ENCODE peak calls at places on chromosomes 7 and 10, in five cellular contexts. Y, X, K, Z and J are unnamed samples. For H3K4me1, the result is how much of the 10 kb centered on the place peaks cover.

GRCh38 chr10:118682518-118682917 is 72.3 kb downstream of the CACUL1 start:
- DNase-seq in Y (no peak), X (no peak), K (no peak), Z (no peak), J (no peak)

GRCh38 chr7:51350195-51350896 is 33.7 kb upstream of the COBL start:
- DNase-seq in Y (no peak), X (no peak), K (no peak), Z (peak), J (peak)

GRCh38 chr7:4249241-4249640 is 432.9 kb upstream of the FOXK1 start:
- DNase-seq in Y (no peak), X (no peak), K (no peak), Z (no peak), J (no peak)

GRCh38 chr7:11130012-11130411 is 156.3 kb downstream of the PHF14 start:
- DNase-seq in Y (no peak), X (no peak), K (no peak), Z (no peak), J (no peak)

GRCh38 chr7:44348300-44348699 is 22.9 kb upstream of the CAMK2B start:
- DNase-seq in Y (no peak), X (peak), K (no peak), Z (peak), J (peak)

GRCh38 chr10:381346-381745 is 246.1 kb downstream of the ZMYND11 start:
- DNase-seq in Y (no peak), X (no peak), K (no peak), Z (no peak), J (no peak)

GRCh38 chr7:98321301-98321700 is 39.8 kb downstream of the BRI3 start:
- DNase-seq in Y (no peak), X (no peak), K (no peak), Z (no peak), J (no peak)

GRCh38 chr10:3045471-3046209 is 21.7 kb upstream of the PFKP start:
- DNase-seq in Y (no peak), X (peak), K (peak), Z (peak), J (no peak)

GRCh38 chr10:117168135-117168674 is 29.1 kb upstream of the KCNK18 start:
- DNase-seq in Y (no peak), X (peak), K (peak), Z (no peak), J (no peak)

GRCh38 chr7:101736077-101736476 is 81.3 kb upstream of the CUX1 start:
- DNase-seq in Y (no peak), X (no peak), K (peak), Z (no peak), J (no peak)

GRCh38 chr10:17736223-17736622 is 15.8 kb upstream of the TMEM236 start:
- DNase-seq in Y (no peak), X (peak), K (no peak), Z (no peak), J (no peak)

GRCh38 chr10:3455385-3456334 is 283.1 kb upstream of the PITRM1 start:
- DNase-seq in Y (no peak), X (no peak), K (no peak), Z (no peak), J (no peak)

GRCh38 chr7:2980406-2981102 is 63.1 kb downstream of the CARD11 start:
- DNase-seq in Y (no peak), X (no peak), K (no peak), Z (no peak), J (no peak)

GRCh38 chr7:75018570-75019364 is 54.3 kb downstream of the CASTOR2 start:
- DNase-seq in Y (no peak), X (no peak), K (no peak), Z (no peak), J (no peak)

GRCh38 chr10:60139798-60140566 is 233.6 kb upstream of the CCDC6 start:
- DNase-seq in Y (no peak), X (no peak), K (no peak), Z (no peak), J (no peak)

GRCh38 chr10:86657011-86657395 is 2.7 kb downstream of the OPN4 start:
- DNase-seq in Y (no peak), X (no peak), K (no peak), Z (no peak), J (no peak)

GRCh38 chr7:155533827-155534690 is 12.3 kb downstream of the CNPY1 start:
- DNase-seq in Y (no peak), X (peak), K (peak), Z (peak), J (no peak)

GRCh38 chr10:71216751-71217265 is 4.4 kb downstream of the UNC5B start:
- DNase-seq in Y (no peak), X (no peak), K (no peak), Z (no peak), J (no peak)

GRCh38 chr10:12130237-12130872 is 878 bp downstream of the SEC61A2 start:
- DNase-seq in Y (peak), X (peak), K (no peak), Z (peak), J (peak)

GRCh38 chr7:117399820-117400422 is 27.4 kb downstream of the ASZ1 start:
- DNase-seq in Y (no peak), X (no peak), K (no peak), Z (no peak), J (no peak)

GRCh38 chr7:47786557-47787248 is 161.6 kb downstream of the PKD1L1 start:
- DNase-seq in Y (no peak), X (peak), K (no peak), Z (peak), J (peak)

GRCh38 chr7:133641436-133641835 is 388.6 kb downstream of the EXOC4 start:
- DNase-seq in Y (no peak), X (no peak), K (no peak), Z (no peak), J (no peak)

GRCh38 chr7:953547-954327 is 743 bp downstream of the ADAP1 start:
- DNase-seq in Y (no peak), X (peak), K (no peak), Z (peak), J (no peak)

GRCh38 chr10:95399167-95399566 is 108.4 kb upstream of the PDLIM1 start:
- DNase-seq in Y (no peak), X (no peak), K (no peak), Z (no peak), J (no peak)

GRCh38 chr10:95404460-95404858 is 113.7 kb upstream of the PDLIM1 start:
- DNase-seq in Y (no peak), X (no peak), K (no peak), Z (peak), J (no peak)

GRCh38 chr10:95400789-95401188 is 110.0 kb upstream of the PDLIM1 start:
- DNase-seq in Y (no peak), X (no peak), K (no peak), Z (no peak), J (no peak)

GRCh38 chr10:95403690-95404459 is 113.1 kb upstream of the PDLIM1 start:
- DNase-seq in Y (no peak), X (no peak), K (peak), Z (no peak), J (no peak)

DNA sequence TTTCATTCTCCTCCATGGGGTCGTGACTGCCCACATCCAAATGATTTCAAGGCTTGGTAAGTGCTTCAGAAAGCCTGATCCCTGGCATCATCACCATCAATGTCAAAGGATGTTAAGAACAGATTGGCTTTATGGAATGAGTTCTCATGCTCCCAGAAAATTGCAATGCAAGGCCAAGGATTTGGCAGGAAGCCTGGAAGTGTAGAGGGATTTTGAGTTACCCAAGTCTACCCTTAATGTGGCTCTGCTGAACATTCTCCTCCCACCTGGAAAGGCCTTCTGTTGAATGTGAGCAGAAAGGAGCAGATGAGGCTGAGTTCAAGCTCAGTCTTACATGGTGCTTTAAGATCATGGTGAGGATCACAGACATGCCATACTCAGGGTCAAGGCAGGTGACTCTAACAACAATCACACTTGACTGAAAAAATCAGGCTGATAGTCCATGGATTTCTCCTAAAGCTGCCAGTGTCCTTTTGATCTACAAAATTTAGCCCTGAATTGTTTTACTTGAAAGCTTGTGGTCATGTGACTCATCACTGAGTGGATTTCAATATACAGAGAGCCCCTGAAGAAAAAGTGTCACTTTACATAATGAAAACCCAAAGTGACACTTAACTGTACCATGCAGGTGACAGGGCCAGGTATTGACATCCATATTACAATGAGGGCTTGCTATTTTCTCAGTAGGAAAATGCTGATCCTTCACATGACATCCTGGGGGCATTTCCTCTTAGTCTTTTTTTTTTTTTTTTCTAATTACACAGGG is 111.1 kb upstream of the PDLIM1 start:
- DNase-seq in Y (no peak), X (no peak), K (no peak), Z (no peak), J (no peak)
- TF ChIP-seq ZNF274 in Y (no peak), X (no peak), K (no peak), Z (no peak), J (no peak)

GRCh38 chr10:34702982-34703381 is 112.1 kb downstream of the PARD3 start:
- DNase-seq in Y (no peak), X (no peak), K (no peak), Z (no peak), J (no peak)
- H3K4me1 ChIP-seq in Y (under half), X (under half), K (under half), Z (half or more), J (under half)

GRCh38 chr7:70660154-70660818 is 471.7 kb upstream of the GALNT17 start:
- DNase-seq in Y (no peak), X (no peak), K (no peak), Z (no peak), J (no peak)

GRCh38 chr7:70663680-70664079 is 468.3 kb upstream of the GALNT17 start:
- DNase-seq in Y (peak), X (no peak), K (no peak), Z (no peak), J (no peak)

GRCh38 chr7:70659263-70659662 is 472.7 kb upstream of the GALNT17 start:
- DNase-seq in Y (no peak), X (no peak), K (no peak), Z (no peak), J (no peak)

GRCh38 chr7:70657989-70658578 is 473.9 kb upstream of the GALNT17 start:
- DNase-seq in Y (no peak), X (no peak), K (no peak), Z (no peak), J (no peak)

GRCh38 chr7:70660819-70661191 is 471.1 kb upstream of the GALNT17 start:
- DNase-seq in Y (no peak), X (no peak), K (no peak), Z (no peak), J (no peak)
- TF ChIP-seq ATF3 in Y (no peak), X (no peak), K (no peak), Z (no peak), J (no peak)

GRCh38 chr7:105920766-105921165 is 42.3 kb upstream of the CDHR3 start:
- DNase-seq in Y (no peak), X (no peak), K (no peak), Z (no peak), J (no peak)

GRCh38 chr7:105926131-105926530 is 36.9 kb upstream of the CDHR3 start:
- DNase-seq in Y (no peak), X (no peak), K (no peak), Z (no peak), J (no peak)

GRCh38 chr7:105924950-105925349 is 38.1 kb upstream of the CDHR3 start:
- DNase-seq in Y (peak), X (no peak), K (no peak), Z (no peak), J (no peak)
- TF ChIP-seq ZNF274 in Y (no peak), X (no peak), K (no peak), Z (no peak), J (no peak)

DNA sequence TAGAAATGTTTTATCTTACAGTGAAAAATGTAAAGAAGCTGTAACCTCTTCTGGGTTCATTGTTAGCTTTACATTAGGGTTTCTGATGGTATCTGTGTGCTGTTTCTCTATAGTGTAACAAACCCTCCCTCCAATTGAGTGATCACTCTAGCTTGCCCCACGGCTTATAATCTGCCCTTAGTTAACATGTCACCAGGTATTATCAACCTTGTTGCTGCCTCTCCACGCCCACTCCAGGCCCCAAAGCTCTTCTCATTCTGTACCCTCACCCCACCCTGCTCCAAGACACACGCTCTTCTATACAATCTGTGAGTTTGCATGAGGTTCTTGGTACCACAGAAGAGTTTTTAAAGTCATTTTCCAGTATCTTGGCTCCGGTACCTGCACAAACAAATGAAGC is 139.4 kb downstream of the ARID5B start:
- DNase-seq in Y (no peak), X (no peak), K (no peak), Z (no peak), J (no peak)
- H3K4me1 ChIP-seq in Y (half or more), X (under half), K (under half), Z (half or more), J (under half)

GRCh38 chr10:38025283-38025682 is 14.8 kb downstream of the ZNF33A start:
- DNase-seq in Y (no peak), X (no peak), K (no peak), Z (no peak), J (no peak)
- TF ChIP-seq ATF3 in Y (no peak), X (no peak), K (no peak), Z (no peak), J (no peak)

GRCh38 chr10:97234403-97234802 is 48.6 kb upstream of the SLIT1 start:
- DNase-seq in Y (no peak), X (no peak), K (peak), Z (peak), J (peak)
- TF ChIP-seq ZNF274 in Y (no peak), X (no peak), K (no peak), Z (no peak), J (no peak)